ENCODE peak calls at places on chromosome 13, in nine cellular contexts. G is HepG2, K is stomach, W is tibial nerve, P is A549, S is transverse colon, B is ovary, J is suprapubic skin, U is SK-N-SH. Z is an unnamed sample.

GRCh38 chr13:30371649-30372265 is 50.5 kb upstream of the UBE2L5 start:
- DNase-seq in U (no peak), S (peak), B (no peak), G (peak), K (peak), P (peak), W (no peak), J (no peak), Z (no peak)

GRCh38 chr13:85497652-85498051 is 301.6 kb downstream of the SLITRK6 start:
- DNase-seq in B (no peak), J (no peak), U (no peak), S (no peak), K (no peak), W (no peak), P (peak), G (no peak), Z (no peak)

GRCh38 chr13:40187324-40187795 is 479.1 kb downstream of the FOXO1 start:
- DNase-seq in U (no peak), J (no peak), G (no peak), K (no peak), P (no peak), S (no peak), W (no peak), B (no peak), Z (no peak)

GRCh38 chr13:51957377-51958216 is 53.7 kb downstream of the ATP7B start:
- DNase-seq in U (no peak), S (peak), W (no peak), P (no peak), J (no peak), G (no peak), K (no peak), B (no peak), Z (no peak)

GRCh38 chr13:31409678-31410356 is 210.0 kb downstream of the B3GLCT start:
- DNase-seq in P (no peak), G (no peak), B (no peak), W (no peak), K (no peak), J (no peak), S (no peak), U (no peak), Z (no peak)

GRCh38 chr13:105778196-105778595 is 757.3 kb downstream of the EFNB2 start:
- DNase-seq in K (no peak), J (no peak), P (no peak), W (no peak), U (no peak), B (no peak), S (no peak), G (no peak), Z (no peak)

GRCh38 chr13:77990973-77991372 is 72.3 kb upstream of the EDNRB start:
- DNase-seq in U (no peak), J (no peak), G (no peak), K (no peak), W (no peak), S (no peak), B (no peak), P (no peak), Z (no peak)

GRCh38 chr13:78601124-78601885 is 2.0 kb downstream of the POU4F1 start:
- DNase-seq in W (no peak), P (no peak), J (no peak), B (no peak), G (no peak), K (no peak), S (no peak), U (peak), Z (no peak)

GRCh38 chr13:111872475-111873150 is 194.3 kb upstream of the SOX1 start:
- DNase-seq in S (no peak), P (no peak), G (no peak), U (no peak), J (no peak), W (no peak), B (no peak), K (no peak), Z (no peak)

GRCh38 chr13:20461481-20461859 is 64.2 kb downstream of the CRYL1 start:
- DNase-seq in J (no peak), B (no peak), P (no peak), W (no peak), U (no peak), G (no peak), S (no peak), K (no peak), Z (no peak)

GRCh38 chr13:77360032-77360431 is 33.1 kb upstream of the MYCBP2 start:
- DNase-seq in K (no peak), U (no peak), J (no peak), P (no peak), G (no peak), S (no peak), W (no peak), B (no peak), Z (no peak)

GRCh38 chr13:62908321-62908720 is 1492.7 kb upstream of the PCDH20 start:
- DNase-seq in U (no peak), B (no peak), J (no peak), G (no peak), W (no peak), P (no peak), S (no peak), K (no peak), Z (no peak)

GRCh38 chr13:22103628-22104027 is 432.8 kb downstream of the FGF9 start:
- DNase-seq in G (no peak), U (no peak), P (no peak), K (no peak), B (no peak), S (no peak), W (no peak), J (no peak), Z (no peak)

GRCh38 chr13:80345771-80346510 is 5.0 kb upstream of the SPRY2 start:
- DNase-seq in J (no peak), S (no peak), K (no peak), B (no peak), G (no peak), U (no peak), W (peak), P (no peak), Z (no peak)

GRCh38 chr13:45916036-45916435 is 64.5 kb upstream of the SIAH3 start:
- DNase-seq in S (no peak), U (no peak), J (no peak), P (no peak), B (no peak), K (no peak), W (no peak), G (no peak), Z (no peak)

GRCh38 chr13:45916859-45917418 is 65.4 kb upstream of the SIAH3 start:
- DNase-seq in U (no peak), W (no peak), S (no peak), K (no peak), P (no peak), B (no peak), J (no peak), G (no peak), Z (no peak)

GRCh38 chr13:45921337-45921736 is 69.8 kb upstream of the SIAH3 start:
- DNase-seq in J (no peak), B (no peak), P (no peak), S (no peak), U (no peak), K (no peak), W (no peak), G (no peak), Z (no peak)

DNA sequence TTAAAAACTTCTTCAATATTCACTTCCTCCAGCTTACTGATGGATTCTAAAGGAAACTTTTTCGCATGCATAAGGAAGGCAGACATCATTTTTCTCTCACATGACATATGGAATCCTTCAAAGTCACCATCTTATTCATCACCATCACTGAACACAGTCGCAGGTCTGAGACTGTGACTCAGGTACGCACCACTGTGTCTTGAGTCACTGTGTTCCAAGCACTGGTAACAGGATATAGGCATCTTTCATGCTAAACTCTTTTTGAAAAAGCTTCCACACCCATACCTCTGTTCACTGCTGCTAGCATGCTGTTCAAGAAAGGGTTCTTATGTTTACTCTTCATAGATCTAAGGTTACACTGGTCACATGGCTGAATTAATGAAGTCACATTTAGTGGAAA is 67.0 kb upstream of the SIAH3 start:
- DNase-seq in U (no peak), K (no peak), J (no peak), B (no peak), P (no peak), W (no peak), S (no peak), G (no peak), Z (no peak)
- H3K27ac ChIP-seq in U (no peak), K (no peak), J (no peak), B (no peak), P (no peak), W (no peak), S (no peak), G (no peak), Z (no peak)

DNA sequence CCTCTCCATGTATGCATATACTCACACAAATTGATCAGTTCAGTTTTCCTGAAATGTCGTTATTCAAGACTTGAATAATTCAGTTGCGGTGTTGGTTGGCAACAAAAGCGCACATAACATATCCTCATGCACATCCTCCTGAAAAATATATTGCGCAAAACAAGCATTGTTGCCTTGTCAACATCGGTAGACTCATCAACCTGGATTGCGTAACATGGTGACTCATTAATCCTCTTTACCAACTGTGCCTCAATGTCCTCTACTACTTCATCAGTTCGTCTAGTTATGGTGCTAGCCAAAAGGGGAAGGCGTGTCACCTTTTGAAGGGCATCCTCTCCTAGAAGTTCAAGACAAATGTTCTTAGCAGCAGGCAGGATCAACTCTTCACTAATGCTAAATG is 357.7 kb downstream of the LMO7 start:
- DNase-seq in P (peak), S (no peak), K (no peak), W (no peak), J (no peak), B (no peak), G (peak), U (no peak), Z (no peak)
- TF ChIP-seq EP300 in P (no peak), S (no peak), K (no peak), W (no peak), J (no peak), B (no peak), G (no peak), U (no peak), Z (no peak)

GRCh38 chr13:113010510-113010865 is 41.5 kb downstream of the MCF2L start:
- DNase-seq in B (no peak), P (no peak), W (no peak), J (no peak), U (peak), G (no peak), S (no peak), K (no peak), Z (no peak)
- H3K27ac ChIP-seq in B (no peak), P (no peak), W (no peak), J (no peak), U (peak), G (peak), S (no peak), K (no peak), Z (no peak)

GRCh38 chr13:99214232-99214631 is 13.6 kb downstream of the UBAC2 start:
- DNase-seq in P (no peak), B (no peak), J (no peak), S (no peak), W (no peak), U (no peak), G (no peak), K (no peak), Z (no peak)

GRCh38 chr13:99218126-99218525 is 17.5 kb downstream of the UBAC2 start:
- DNase-seq in W (no peak), J (no peak), G (no peak), U (no peak), S (no peak), K (no peak), P (no peak), B (no peak), Z (no peak)

GRCh38 chr13:99217461-99218101 is 16.9 kb downstream of the UBAC2 start:
- DNase-seq in U (no peak), G (no peak), B (no peak), K (no peak), J (no peak), S (no peak), W (no peak), P (no peak), Z (no peak)

GRCh38 chr13:99214691-99215090 is 14.0 kb downstream of the UBAC2 start:
- DNase-seq in S (no peak), K (no peak), P (no peak), J (no peak), G (no peak), U (no peak), W (no peak), B (no peak), Z (no peak)

GRCh38 chr13:99215466-99215865 is 14.8 kb downstream of the UBAC2 start:
- DNase-seq in K (no peak), G (no peak), B (no peak), W (no peak), U (no peak), P (no peak), J (no peak), S (no peak), Z (no peak)
- TF ChIP-seq EP300 in K (no peak), G (no peak), B (no peak), W (no peak), U (no peak), P (no peak), J (no peak), S (no peak), Z (no peak)